ENCODE peak calls at places on chromosome 11, in six cellular contexts. M is astrocyte of the spinal cord, Q is astrocyte, Z is fibroblast of mammary gland, W is mucosa of descending colon, I is PC-3. B is an unnamed sample.

GRCh38 chr11:82682003-82682751 is 51.5 kb downstream of the FAM181B start:
- DNase-seq in M (peak), Q (peak), Z (peak), W (peak), I (peak), B (peak)

GRCh38 chr11:8290122-8290810 is 26.6 kb upstream of the LMO1 start:
- DNase-seq in M (no peak), Q (no peak), Z (no peak), W (no peak), I (no peak), B (no peak)

GRCh38 chr11:10302744-10303557 is 1.9 kb upstream of the ADM start:
- DNase-seq in M (peak), Q (no peak), Z (peak), W (peak), I (peak), B (peak)

GRCh38 chr11:105100206-105100605 is 39.4 kb downstream of the CARD18 start:
- DNase-seq in M (no peak), Q (no peak), Z (no peak), W (no peak), I (peak), B (no peak)

GRCh38 chr11:17773674-17774073 is 39.1 kb downstream of the KCNC1 start:
- DNase-seq in M (no peak), Q (no peak), Z (no peak), W (no peak), I (no peak), B (no peak)

GRCh38 chr11:119816660-119817059 is 87.7 kb upstream of the NECTIN1 start:
- DNase-seq in M (peak), Q (no peak), Z (no peak), W (no peak), I (no peak), B (no peak)

GRCh38 chr11:72553748-72554147 is 119.4 kb upstream of the CLPB start:
- DNase-seq in M (no peak), Q (no peak), Z (no peak), W (peak), I (no peak), B (no peak)

GRCh38 chr11:13118194-13118593 is 109.1 kb downstream of the RASSF10 start:
- DNase-seq in M (peak), Q (peak), Z (peak), W (no peak), I (peak), B (peak)

GRCh38 chr11:59173964-59174663 is 2.2 kb downstream of the DTX4 start:
- DNase-seq in M (no peak), Q (no peak), Z (no peak), W (peak), I (peak), B (no peak)

GRCh38 chr11:22583963-22584492 is 41.6 kb downstream of the FANCF start:
- DNase-seq in M (no peak), Q (no peak), Z (no peak), W (no peak), I (no peak), B (no peak)

GRCh38 chr11:64960719-64961118 is 11.2 kb downstream of the MAJIN start:
- DNase-seq in M (no peak), Q (no peak), Z (no peak), W (no peak), I (no peak), B (peak)

GRCh38 chr11:3824714-3825472 is 15.9 kb downstream of the RHOG start:
- DNase-seq in M (no peak), Q (no peak), Z (peak), W (peak), I (no peak), B (peak)

GRCh38 chr11:64372802-64373597 is 14.0 kb downstream of the RPS6KA4 start:
- DNase-seq in M (no peak), Q (no peak), Z (peak), W (peak), I (peak), B (no peak)

GRCh38 chr11:118245946-118246562 is 6.1 kb downstream of the MPZL3 start:
- DNase-seq in M (no peak), Q (no peak), Z (no peak), W (no peak), I (peak), B (no peak)

GRCh38 chr11:34302046-34302921 is 55.5 kb downstream of the ABTB2 start:
- DNase-seq in M (peak), Q (peak), Z (peak), W (no peak), I (peak), B (peak)

GRCh38 chr11:3121931-3122774 is 43.0 kb downstream of the OSBPL5 start:
- DNase-seq in M (no peak), Q (no peak), Z (no peak), W (no peak), I (no peak), B (no peak)

GRCh38 chr11:125091247-125091876 is 20.1 kb downstream of the TMEM218 start:
- DNase-seq in M (peak), Q (peak), Z (peak), W (no peak), I (peak), B (peak)

GRCh38 chr11:115695677-115696451 is 191.6 kb upstream of the CADM1 start:
- DNase-seq in M (no peak), Q (no peak), Z (no peak), W (no peak), I (no peak), B (no peak)

GRCh38 chr11:23143031-23143430 is 282.8 kb upstream of the CCDC179 start:
- DNase-seq in M (peak), Q (no peak), Z (no peak), W (no peak), I (no peak), B (no peak)

GRCh38 chr11:7579226-7579825 is 65.5 kb downstream of the PPFIBP2 start:
- DNase-seq in M (peak), Q (no peak), Z (peak), W (no peak), I (no peak), B (peak)

GRCh38 chr11:114040706-114041211 is 18.8 kb upstream of the ZBTB16 start:
- DNase-seq in M (peak), Q (no peak), Z (peak), W (peak), I (peak), B (no peak)

GRCh38 chr11:96045622-96046456 is 121.9 kb upstream of the MTMR2 start:
- DNase-seq in M (peak), Q (peak), Z (peak), W (no peak), I (no peak), B (peak)
- TF ChIP-seq CTCF in M (peak), Q (no peak), Z (peak), W (no peak), I (no peak), B (peak)

DNA sequence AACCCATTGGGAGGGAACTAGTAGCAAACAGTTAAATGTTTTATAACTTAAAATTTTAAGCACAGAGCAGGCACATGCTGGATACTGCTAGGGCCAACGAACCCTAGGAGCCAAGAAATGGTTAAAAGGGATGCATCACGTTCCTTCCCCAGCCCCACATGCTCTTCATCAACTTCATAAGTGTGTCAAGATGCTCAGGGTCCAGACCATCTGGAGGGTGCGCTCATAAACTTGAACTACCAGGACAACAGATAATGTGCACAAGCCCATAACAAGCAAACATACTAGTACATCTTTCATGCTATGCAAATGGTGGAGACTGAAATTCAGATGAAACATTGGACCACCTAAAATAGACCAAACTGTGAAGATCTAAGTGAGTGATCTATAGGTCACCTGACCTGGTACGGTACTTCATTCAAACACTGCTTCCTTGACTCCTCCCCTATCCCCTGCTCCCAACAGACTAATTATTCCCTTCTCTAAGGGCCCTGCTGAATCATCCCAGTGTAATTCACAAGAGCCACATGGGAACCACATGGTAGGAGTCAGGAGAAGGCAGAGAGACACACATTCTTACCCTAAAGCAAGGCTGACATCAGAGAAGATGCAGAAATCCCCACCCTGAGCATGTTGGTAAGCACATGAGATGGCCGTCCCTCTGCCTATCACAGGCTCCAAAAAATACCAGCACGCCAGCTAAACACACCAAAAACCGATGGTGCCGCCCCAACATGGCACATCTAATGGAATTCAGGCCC is 83.9 kb downstream of the ETS1 start:
- DNase-seq in M (peak), Q (peak), Z (peak), W (no peak), I (no peak), B (peak)
- H3K4me3 ChIP-seq in M (no peak), Q (no peak), Z (no peak), W (no peak), I (no peak), B (no peak)

GRCh38 chr11:79950172-79950571 is 509.3 kb upstream of the TENM4 start:
- DNase-seq in M (no peak), Q (no peak), Z (no peak), W (no peak), I (no peak), B (no peak)
- TF ChIP-seq CTCF in M (no peak), Q (no peak), Z (no peak), W (no peak), I (no peak), B (no peak)

GRCh38 chr11:122559734-122560382 is 95.7 kb upstream of the UBASH3B start:
- DNase-seq in M (no peak), Q (no peak), Z (peak), W (no peak), I (peak), B (peak)
- H3K4me3 ChIP-seq in M (no peak), Q (no peak), Z (no peak), W (no peak), I (no peak), B (no peak)

GRCh38 chr11:74169736-74170458 is 905 bp downstream of the C2CD3 start:
- DNase-seq in M (peak), Q (no peak), Z (no peak), W (peak), I (no peak), B (no peak)

GRCh38 chr11:74171630-74172465 is 759 bp downstream of the PPME1 start:
- DNase-seq in M (peak), Q (peak), Z (peak), W (peak), I (peak), B (peak)

GRCh38 chr11:74175923-74176322 is 4.8 kb downstream of the PPME1 start:
- DNase-seq in M (no peak), Q (no peak), Z (no peak), W (no peak), I (no peak), B (no peak)

GRCh38 chr11:74168838-74169237 is 2.0 kb downstream of the C2CD3 start:
- DNase-seq in M (no peak), Q (no peak), Z (no peak), W (no peak), I (no peak), B (no peak)

DNA sequence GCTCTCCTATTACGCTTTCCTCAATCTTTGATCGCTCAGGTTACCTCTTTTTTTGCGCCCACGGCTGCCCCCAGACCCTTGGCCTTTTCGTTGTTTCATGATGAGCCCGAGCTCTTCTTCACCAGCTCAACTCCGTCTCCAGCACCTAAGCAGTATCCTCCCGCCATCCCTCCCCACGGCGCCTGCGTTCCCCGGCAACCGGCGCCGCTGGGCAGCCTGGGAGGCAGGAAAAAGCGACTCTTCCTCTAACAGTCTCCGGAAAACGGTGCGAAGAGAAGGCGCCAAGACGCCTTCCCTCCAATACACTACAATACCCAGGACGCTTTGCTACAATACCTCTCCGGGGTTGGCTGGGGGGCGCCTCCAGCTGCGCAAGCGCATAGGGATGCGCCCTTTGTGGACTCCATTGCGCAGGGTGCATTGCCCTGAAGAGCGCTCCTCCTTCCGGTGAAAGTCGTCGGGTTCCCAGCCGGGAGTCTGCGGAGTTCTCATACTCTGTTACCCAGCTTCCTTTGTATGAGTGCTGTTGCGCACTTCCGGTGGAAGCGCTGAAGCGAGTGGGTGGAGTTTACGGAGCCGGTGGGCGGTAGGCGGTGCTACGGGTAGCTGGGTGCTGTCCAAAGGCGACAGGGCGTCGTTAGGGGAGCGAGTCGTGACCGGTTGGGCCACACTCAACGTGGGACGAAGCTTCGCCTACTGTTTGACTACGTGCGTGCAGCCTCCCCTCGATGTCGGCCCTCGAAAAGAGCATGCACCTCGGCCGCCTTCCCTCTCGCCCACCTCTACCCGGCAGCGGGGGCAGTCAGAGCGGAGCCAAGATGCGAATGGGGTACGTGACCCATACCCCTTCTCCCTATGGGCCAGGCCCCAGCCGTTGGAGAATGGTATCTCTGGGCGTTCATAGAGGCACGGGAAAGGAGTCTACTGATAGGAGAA is at the start of the genes C2CD3 and PPME1:
- DNase-seq in M (peak), Q (peak), Z (peak), W (peak), I (peak), B (peak)
- TF ChIP-seq CTCF in M (peak), Q (no peak), Z (peak), W (no peak), I (peak), B (peak)

GRCh38 chr11:35661539-35661938 is 1.0 kb upstream of the TRIM44 start:
- DNase-seq in M (no peak), Q (no peak), Z (no peak), W (no peak), I (no peak), B (no peak)
- H3K4me3 ChIP-seq in M (peak), Q (peak), Z (peak), W (no peak), I (peak), B (peak)

DNA sequence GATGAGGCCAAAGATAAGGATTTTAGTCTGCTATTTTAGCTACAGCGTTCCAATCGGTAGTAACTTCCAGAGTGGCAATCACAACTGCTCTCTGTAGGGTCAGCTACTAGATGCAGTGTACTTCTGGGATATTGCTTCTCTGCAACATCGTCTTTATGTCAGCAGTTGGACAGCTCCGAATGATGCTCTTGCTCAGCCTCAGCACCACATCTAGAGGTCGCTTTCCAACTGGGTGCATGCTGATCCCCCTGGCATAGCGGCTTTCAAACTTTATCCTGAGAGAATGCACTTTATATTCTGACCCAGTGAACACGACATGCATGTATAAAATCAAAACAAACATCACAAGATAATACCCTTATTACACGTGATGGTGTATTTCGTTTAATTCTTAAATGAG is 219.6 kb downstream of the C11orf87 start:
- DNase-seq in M (peak), Q (peak), Z (peak), W (no peak), I (peak), B (peak)
- TF ChIP-seq CTCF in M (peak), Q (no peak), Z (peak), W (no peak), I (peak), B (peak)

GRCh38 chr11:129279326-129280026 is 87.4 kb upstream of the ARHGAP32 start:
- DNase-seq in M (peak), Q (peak), Z (peak), W (peak), I (peak), B (peak)

GRCh38 chr11:129282634-129283033 is 90.5 kb upstream of the ARHGAP32 start:
- DNase-seq in M (no peak), Q (no peak), Z (no peak), W (peak), I (no peak), B (no peak)

GRCh38 chr11:129278586-129279319 is 86.6 kb upstream of the ARHGAP32 start:
- DNase-seq in M (no peak), Q (no peak), Z (no peak), W (peak), I (peak), B (no peak)

GRCh38 chr11:129281471-129282268 is 89.5 kb upstream of the ARHGAP32 start:
- DNase-seq in M (no peak), Q (no peak), Z (no peak), W (no peak), I (no peak), B (no peak)

GRCh38 chr11:129280027-129280811 is 88.1 kb upstream of the ARHGAP32 start:
- DNase-seq in M (peak), Q (peak), Z (peak), W (no peak), I (peak), B (peak)
- H3K4me3 ChIP-seq in M (peak), Q (peak), Z (peak), W (no peak), I (peak), B (peak)

GRCh38 chr11:30916764-30917163 is 330.6 kb upstream of the MPPED2 start:
- DNase-seq in M (no peak), Q (no peak), Z (no peak), W (no peak), I (no peak), B (no peak)

GRCh38 chr11:30919389-30920172 is 333.4 kb upstream of the MPPED2 start:
- DNase-seq in M (no peak), Q (peak), Z (peak), W (peak), I (no peak), B (peak)

GRCh38 chr11:30917859-30918478 is 331.8 kb upstream of the MPPED2 start:
- DNase-seq in M (peak), Q (peak), Z (peak), W (peak), I (peak), B (peak)

GRCh38 chr11:30911247-30911646 is 325.1 kb upstream of the MPPED2 start:
- DNase-seq in M (no peak), Q (no peak), Z (no peak), W (no peak), I (no peak), B (no peak)

GRCh38 chr11:30914143-30914762 is 328.1 kb upstream of the MPPED2 start:
- DNase-seq in M (peak), Q (peak), Z (peak), W (peak), I (peak), B (peak)
- TF ChIP-seq CTCF in M (peak), Q (peak), Z (peak), W (no peak), I (peak), B (peak)

B was measured in fibroblast of the aortic adventitia.